ENCODE peak calls at places on chromosomes 4 and X, in six cellular contexts. O, J, B, N, F and X are unnamed samples.
A peak's percentile ranks its signal among the peaks of the same experiment; 100 is the strongest.

GRCh38 chr4:3314706-3315260 is 22.0 kb downstream of the RGS12 start:
- DNase-seq in O (no peak), J (no peak), B (no peak), N (no peak), F (no peak), X (no peak)

GRCh38 chr4:24643774-24644520 is 59.6 kb upstream of the DHX15 start:
- DNase-seq in O (no peak), J (peak; percentile 31), B (no peak), N (no peak), F (peak; percentile 43), X (no peak)

GRCh38 chrX:723781-724180 is 93.2 kb downstream of the SHOX start:
- DNase-seq in O (no peak), J (peak; percentile 15), B (peak; percentile 10), N (no peak), F (peak; percentile 48), X (no peak)

GRCh38 chr4:157043131-157043530 is 32.8 kb upstream of the GLRB start:
- DNase-seq in O (peak; percentile 64), J (peak; percentile 52), B (peak; percentile 60), N (no peak), F (peak; percentile 46), X (peak; percentile 50)

GRCh38 chr4:136562842-136563241 is 969.5 kb downstream of the PCDH18 start:
- DNase-seq in O (peak; percentile 40), J (peak; percentile 15), B (no peak), N (no peak), F (no peak), X (no peak)

GRCh38 chrX:103782640-103783039 is 6.0 kb downstream of the PLP1 start:
- DNase-seq in O (no peak), J (no peak), B (no peak), N (peak; percentile 3), F (no peak), X (no peak)

GRCh38 chrX:153423652-153424051 is 12.4 kb downstream of the ZFP92 start:
- DNase-seq in O (no peak), J (no peak), B (no peak), N (no peak), F (no peak), X (no peak)

GRCh38 chr4:26323807-26324206 is 3.0 kb downstream of the RBPJ start:
- DNase-seq in O (peak; percentile 49), J (peak; percentile 76), B (no peak), N (no peak), F (peak; percentile 68), X (no peak)

GRCh38 chr4:171017596-171017995 is 795.6 kb upstream of the GALNTL6 start:
- DNase-seq in O (no peak), J (peak; percentile 11), B (no peak), N (no peak), F (no peak), X (no peak)

GRCh38 chrX:105297041-105297440 is 76.5 kb upstream of the TEX13A start:
- DNase-seq in O (peak; percentile 53), J (peak; percentile 55), B (no peak), N (no peak), F (peak; percentile 3), X (no peak)

GRCh38 chr4:84792366-84793301 is 173.9 kb downstream of the WDFY3 start:
- DNase-seq in O (peak; percentile 31), J (peak; percentile 75), B (peak; percentile 31), N (no peak), F (peak; percentile 61), X (no peak)

GRCh38 chr4:173519130-173520101 is 10.6 kb downstream of the HAND2 start:
- DNase-seq in O (no peak), J (no peak), B (no peak), N (no peak), F (peak; percentile 17), X (no peak)

GRCh38 chrX:147958316-147958715 is 22.8 kb upstream of the FMR1NB start:
- DNase-seq in O (peak; percentile 74), J (peak; percentile 68), B (peak; percentile 76), N (no peak), F (peak; percentile 75), X (no peak)

GRCh38 chr4:20432098-20432497 is 180.4 kb downstream of the SLIT2 start:
- DNase-seq in O (peak; percentile 84), J (peak; percentile 58), B (no peak), N (no peak), F (peak; percentile 46), X (no peak)

GRCh38 chr4:153850525-153851280 is 61.8 kb upstream of the SFRP2 start:
- DNase-seq in O (no peak), J (no peak), B (peak; percentile 1), N (no peak), F (no peak), X (no peak)

GRCh38 chr4:2256781-2257191 is 5.1 kb downstream of the MXD4 start:
- DNase-seq in O (no peak), J (peak; percentile 50), B (no peak), N (no peak), F (no peak), X (peak; percentile 2)

GRCh38 chr4:186149872-186150271 is 41.5 kb upstream of the CYP4V2 start:
- DNase-seq in O (peak; percentile 13), J (peak; percentile 42), B (no peak), N (no peak), F (no peak), X (peak; percentile 62)

GRCh38 chrX:124736553-124737240 is 390.3 kb downstream of the SH2D1A start:
- DNase-seq in O (no peak), J (no peak), B (no peak), N (no peak), F (no peak), X (peak; percentile 3)

GRCh38 chr4:32216502-32216901 is 1496.3 kb downstream of the PCDH7 start:
- DNase-seq in O (no peak), J (no peak), B (no peak), N (no peak), F (no peak), X (no peak)

GRCh38 chrX:72020204-72020603 is 109.6 kb downstream of the NHSL2 start:
- DNase-seq in O (no peak), J (peak; percentile 26), B (no peak), N (no peak), F (no peak), X (no peak)

GRCh38 chr4:2621419-2621818 is 85.0 kb downstream of the FAM193A start:
- DNase-seq in O (no peak), J (no peak), B (no peak), N (no peak), F (no peak), X (no peak)

GRCh38 chrX:18885317-18886004 is 98.5 kb downstream of the PHKA2 start:
- DNase-seq in O (peak; percentile 9), J (peak; percentile 5), B (peak; percentile 24), N (no peak), F (peak; percentile 39), X (no peak)

GRCh38 chr4:3713817-3714641 is 52.2 kb upstream of the ADRA2C start:
- DNase-seq in O (no peak), J (no peak), B (no peak), N (no peak), F (no peak), X (no peak)

GRCh38 chr4:181007751-181008150 is 1235.5 kb upstream of the TENM3 start:
- DNase-seq in O (no peak), J (peak; percentile 42), B (no peak), N (no peak), F (no peak), X (no peak)

GRCh38 chr4:65791807-65792308 is 121.6 kb upstream of the EPHA5 start:
- DNase-seq in O (peak; percentile 39), J (peak; percentile 16), B (peak; percentile 48), N (no peak), F (peak; percentile 4), X (no peak)

GRCh38 chr4:5082381-5082780 is 31.1 kb downstream of the STK32B start:
- DNase-seq in O (no peak), J (no peak), B (no peak), N (no peak), F (peak; percentile 37), X (no peak)

GRCh38 chrX:107117993-107118321 is 665 bp downstream of the RBM41 start:
- DNase-seq in O (peak; percentile 4), J (peak; percentile 3), B (no peak), N (no peak), F (peak; percentile 20), X (no peak)